ENCODE peak calls at places on chromosome 10, in four cellular contexts. G is H9, K is IMR-90, W is H1. D is an unnamed sample.

GRCh38 chr10:28411136-28411460 is 108.2 kb upstream of the MPP7 start:
- DNase-seq in G (no peak), K (no peak), W (no peak), D (no peak)

GRCh38 chr10:75770634-75771081 is 339.2 kb downstream of the LRMDA start:
- DNase-seq in G (no peak), K (no peak), W (no peak), D (no peak)

GRCh38 chr10:70763567-70763966 is 21.6 kb downstream of the TBATA start:
- DNase-seq in G (no peak), K (no peak), W (no peak), D (no peak)

GRCh38 chr10:118362103-118362502 is 20.0 kb upstream of the FAM204A start:
- DNase-seq in G (no peak), K (no peak), W (no peak), D (no peak)

GRCh38 chr10:90635111-90635798 is 222.6 kb downstream of the HTR7 start:
- DNase-seq in G (peak), K (no peak), W (no peak), D (no peak)

GRCh38 chr10:109412353-109412752 is 511.0 kb downstream of the XPNPEP1 start:
- DNase-seq in G (no peak), K (no peak), W (no peak), D (no peak)

GRCh38 chr10:131948501-131948900 is 33.2 kb downstream of the BNIP3 start:
- DNase-seq in G (no peak), K (no peak), W (no peak), D (no peak)

GRCh38 chr10:119542357-119542989 is at the start of gene RGS10:
- DNase-seq in G (peak), K (peak), W (peak), D (peak)

GRCh38 chr10:30647089-30647488 is 17.5 kb upstream of the LYZL2 start:
- DNase-seq in G (no peak), K (no peak), W (peak), D (no peak)

GRCh38 chr10:65786279-65786678 is 1139.6 kb upstream of the LRRTM3 start:
- DNase-seq in G (no peak), K (no peak), W (no peak), D (no peak)

GRCh38 chr10:78597791-78598555 is 470.8 kb upstream of the ZMIZ1 start:
- DNase-seq in G (peak), K (no peak), W (no peak), D (no peak)

GRCh38 chr10:107576746-107577145 is 412.2 kb upstream of the SORCS1 start:
- DNase-seq in G (no peak), K (no peak), W (no peak), D (peak)

GRCh38 chr10:124534821-124535601 is 73.4 kb downstream of the LHPP start:
- DNase-seq in G (no peak), K (no peak), W (no peak), D (no peak)

GRCh38 chr10:132754071-132754470 is 31.9 kb downstream of the NKX6-2 start:
- DNase-seq in G (no peak), K (no peak), W (no peak), D (no peak)

GRCh38 chr10:7373039-7373438 is 37.8 kb downstream of the SFMBT2 start:
- DNase-seq in G (no peak), K (no peak), W (no peak), D (no peak)

GRCh38 chr10:89393898-89394297 is 1.5 kb downstream of the IFIT1 start:
- DNase-seq in G (no peak), K (no peak), W (no peak), D (no peak)

GRCh38 chr10:121394586-121394985 is 203.7 kb downstream of the FGFR2 start:
- DNase-seq in G (no peak), K (no peak), W (no peak), D (no peak)

GRCh38 chr10:90751107-90751997 is 106.5 kb downstream of the HTR7 start:
- DNase-seq in G (peak), K (peak), W (peak), D (peak)

GRCh38 chr10:30637881-30638467 is 8.4 kb upstream of the LYZL2 start:
- DNase-seq in G (no peak), K (peak), W (no peak), D (peak)

GRCh38 chr10:27242473-27242950 is 1.9 kb upstream of the ACBD5 start:
- DNase-seq in G (no peak), K (no peak), W (no peak), D (no peak)

GRCh38 chr10:28678687-28679457 is 1.6 kb downstream of the BAMBI start:
- DNase-seq in G (no peak), K (peak), W (no peak), D (peak)

GRCh38 chr10:5619366-5620211 is 46.8 kb downstream of the ASB13 start:
- DNase-seq in G (no peak), K (no peak), W (no peak), D (peak)

GRCh38 chr10:101938316-101939272 is 95.0 kb upstream of the KCNIP2 start:
- DNase-seq in G (no peak), K (peak), W (no peak), D (peak)

GRCh38 chr10:60031664-60032063 is 125.3 kb upstream of the CCDC6 start:
- DNase-seq in G (no peak), K (no peak), W (no peak), D (peak)

GRCh38 chr10:125606406-125606805 is 76.6 kb downstream of the TEX36 start:
- DNase-seq in G (no peak), K (no peak), W (no peak), D (no peak)

GRCh38 chr10:5534051-5534821 is 9.5 kb downstream of the CALML3 start:
- DNase-seq in G (no peak), K (no peak), W (no peak), D (no peak)

GRCh38 chr10:27792191-27792590 is 46.6 kb upstream of the MKX start:
- DNase-seq in G (no peak), K (peak), W (no peak), D (no peak)

GRCh38 chr10:101986277-101986971 is 69.5 kb downstream of the ARMH3 start:
- DNase-seq in G (no peak), K (no peak), W (no peak), D (peak)

GRCh38 chr10:100739516-100740368 is 5.6 kb upstream of the PAX2 start:
- DNase-seq in G (peak), K (no peak), W (peak), D (peak)

GRCh38 chr10:25049966-25050365 is 33.6 kb downstream of the THNSL1 start:
- DNase-seq in G (no peak), K (no peak), W (no peak), D (no peak)

GRCh38 chr10:133132711-133133291 is 27.2 kb upstream of the KNDC1 start:
- DNase-seq in G (no peak), K (no peak), W (no peak), D (no peak)

GRCh38 chr10:86955501-86956194 is 1.8 kb downstream of the MMRN2 start:
- DNase-seq in G (peak), K (no peak), W (peak), D (peak)

GRCh38 chr10:31752167-31752566 is 176.5 kb downstream of the ARHGAP12 start:
- DNase-seq in G (no peak), K (no peak), W (no peak), D (no peak)

GRCh38 chr10:46104071-46104585 is 58.1 kb upstream of the MSMB start:
- DNase-seq in G (no peak), K (no peak), W (no peak), D (no peak)

DNA sequence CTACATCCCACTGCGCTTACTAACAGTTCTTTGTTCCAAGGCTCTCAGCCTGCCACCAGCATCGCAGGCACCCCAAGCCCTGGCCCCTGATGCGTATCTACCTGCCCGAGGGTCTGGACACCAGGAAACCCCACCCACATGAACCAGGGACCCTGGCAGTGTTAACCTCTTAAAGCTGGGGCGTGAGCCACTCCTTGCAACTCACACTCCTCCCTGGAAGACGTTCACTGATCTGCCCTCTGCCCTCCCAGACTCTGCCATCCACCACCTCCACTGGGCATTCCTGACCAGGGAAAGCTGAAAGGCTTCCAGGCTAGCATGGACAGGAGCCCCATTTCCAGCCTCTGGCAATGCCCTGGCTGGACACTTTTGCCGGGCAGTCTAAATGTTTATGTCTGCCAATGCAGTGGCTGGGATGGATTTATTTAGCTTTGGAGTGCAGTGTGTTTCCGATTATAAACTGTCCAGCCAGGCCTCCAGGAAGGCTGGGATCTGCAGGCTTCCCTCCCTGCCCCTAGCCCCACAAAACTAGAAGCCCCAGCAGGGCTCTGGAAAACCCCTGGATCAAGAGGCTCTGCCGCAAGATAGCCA is 117.5 kb downstream of the NEURL1 start:
- DNase-seq in G (no peak), K (no peak), W (no peak), D (no peak)
- H3K27ac ChIP-seq in G (no peak), K (no peak), W (no peak), D (no peak)

GRCh38 chr10:129971381-129972144 is 7.5 kb upstream of the EBF3 start:
- DNase-seq in G (peak), K (peak), W (peak), D (peak)
- H4K5ac ChIP-seq in G (no peak), K (no peak), W (no peak), D (no peak)

DNA sequence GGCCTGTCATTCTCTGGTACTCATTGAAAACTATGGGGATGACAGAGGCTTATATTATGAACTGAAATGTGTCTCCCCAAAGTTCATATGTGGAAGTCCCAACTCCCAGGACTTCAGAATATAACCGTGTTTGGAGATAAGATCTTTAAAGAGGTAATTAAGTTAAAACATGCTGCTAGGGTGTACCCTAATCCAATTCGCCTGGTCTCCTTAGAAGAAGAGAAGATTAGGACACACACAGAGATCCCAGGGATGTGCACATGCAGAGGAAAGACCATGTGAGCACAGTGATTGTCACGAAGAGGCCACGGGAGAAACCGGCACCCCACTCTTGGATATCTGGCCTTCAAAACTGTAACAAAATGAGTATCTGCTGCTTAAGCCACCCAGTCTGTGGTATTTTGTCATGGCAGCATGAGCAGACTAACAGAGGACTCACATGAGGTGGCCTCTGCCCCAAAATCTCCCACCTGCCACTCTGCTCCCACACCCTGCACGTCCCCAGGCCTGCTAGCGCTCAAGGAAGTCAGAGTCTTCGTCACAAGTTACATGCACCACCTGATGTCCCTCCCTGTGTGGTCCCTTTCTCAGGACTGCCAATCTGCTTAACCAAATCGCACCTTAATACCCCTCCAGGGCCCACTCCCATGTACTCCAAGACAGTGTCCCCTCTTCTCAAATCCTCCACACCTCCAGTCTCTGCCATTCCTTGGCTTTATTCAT is 26.8 kb downstream of the PLAC9 start:
- DNase-seq in G (no peak), K (no peak), W (no peak), D (no peak)
- H3K27ac ChIP-seq in G (no peak), K (peak), W (no peak), D (no peak)

GRCh38 chr10:13943735-13944398 is 357.1 kb downstream of the PRPF18 start:
- DNase-seq in G (no peak), K (no peak), W (peak), D (peak)
- H4K5ac ChIP-seq in G (no peak), K (no peak), W (no peak), D (no peak)

DNA sequence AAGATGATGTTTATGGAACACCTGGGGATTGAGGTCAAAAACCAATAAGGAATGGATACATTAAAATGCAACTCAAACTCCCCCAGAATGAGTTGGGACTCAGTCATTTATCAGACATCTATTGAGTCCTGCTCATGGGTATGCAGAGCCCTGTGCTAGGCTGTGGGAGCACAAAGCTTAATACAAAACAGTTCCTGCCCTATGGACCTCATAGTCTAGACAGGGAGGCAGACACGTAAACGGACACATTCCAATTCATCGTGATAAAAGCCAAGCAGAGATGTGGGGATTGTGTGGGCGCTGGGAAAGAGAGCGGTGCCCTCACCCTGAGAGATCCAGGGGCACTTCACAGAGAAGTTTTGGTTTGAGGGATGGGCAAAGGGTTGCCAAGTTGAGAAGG is 181.7 kb downstream of the PTEN start:
- DNase-seq in G (no peak), K (peak), W (no peak), D (no peak)
- H3K27ac ChIP-seq in G (no peak), K (no peak), W (no peak), D (no peak)

GRCh38 chr10:69558559-69558958 is 14.7 kb downstream of the NEUROG3 start:
- DNase-seq in G (no peak), K (no peak), W (no peak), D (no peak)
- H4K5ac ChIP-seq in G (no peak), K (no peak), W (no peak), D (no peak)

GRCh38 chr10:110748970-110749369 is 104.8 kb downstream of the RBM20 start:
- DNase-seq in G (no peak), K (no peak), W (no peak), D (no peak)

GRCh38 chr10:110753462-110753861 is 109.3 kb downstream of the RBM20 start:
- DNase-seq in G (no peak), K (no peak), W (no peak), D (no peak)

GRCh38 chr10:110747609-110748464 is 103.7 kb downstream of the RBM20 start:
- DNase-seq in G (no peak), K (no peak), W (no peak), D (no peak)

GRCh38 chr10:110751845-110752244 is 107.7 kb downstream of the RBM20 start:
- DNase-seq in G (no peak), K (no peak), W (no peak), D (no peak)

DNA sequence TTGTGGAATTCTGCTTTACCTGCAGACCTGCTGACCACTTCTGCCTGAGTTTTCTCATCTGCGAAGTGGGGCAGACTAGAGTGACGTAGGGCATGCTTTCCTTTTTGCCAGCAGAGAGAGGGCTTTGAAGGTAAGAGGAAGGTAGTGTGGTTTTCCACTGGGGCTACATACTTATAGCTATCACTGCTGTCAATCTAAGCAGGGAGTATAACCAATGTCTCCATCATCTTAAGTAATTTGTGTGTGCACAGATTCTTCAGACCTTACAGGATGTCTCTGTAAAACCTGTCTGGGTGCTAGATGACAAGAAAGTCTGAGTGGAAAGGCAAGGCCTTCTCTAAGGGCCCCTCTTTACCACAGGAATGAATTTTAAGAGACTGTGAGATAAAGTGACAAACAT is 106.8 kb downstream of the RBM20 start:
- DNase-seq in G (no peak), K (no peak), W (no peak), D (no peak)
- H3K27ac ChIP-seq in G (no peak), K (no peak), W (no peak), D (no peak)

GRCh38 chr10:83605783-83606182 is 533.5 kb upstream of the GHITM start:
- DNase-seq in G (no peak), K (no peak), W (no peak), D (no peak)

GRCh38 chr10:83606275-83606674 is 533.0 kb upstream of the GHITM start:
- DNase-seq in G (peak), K (no peak), W (peak), D (peak)

GRCh38 chr10:83612050-83612449 is 527.3 kb upstream of the GHITM start:
- DNase-seq in G (no peak), K (peak), W (no peak), D (no peak)

GRCh38 chr10:83603708-83604107 is 535.6 kb upstream of the GHITM start:
- DNase-seq in G (no peak), K (no peak), W (no peak), D (peak)

DNA sequence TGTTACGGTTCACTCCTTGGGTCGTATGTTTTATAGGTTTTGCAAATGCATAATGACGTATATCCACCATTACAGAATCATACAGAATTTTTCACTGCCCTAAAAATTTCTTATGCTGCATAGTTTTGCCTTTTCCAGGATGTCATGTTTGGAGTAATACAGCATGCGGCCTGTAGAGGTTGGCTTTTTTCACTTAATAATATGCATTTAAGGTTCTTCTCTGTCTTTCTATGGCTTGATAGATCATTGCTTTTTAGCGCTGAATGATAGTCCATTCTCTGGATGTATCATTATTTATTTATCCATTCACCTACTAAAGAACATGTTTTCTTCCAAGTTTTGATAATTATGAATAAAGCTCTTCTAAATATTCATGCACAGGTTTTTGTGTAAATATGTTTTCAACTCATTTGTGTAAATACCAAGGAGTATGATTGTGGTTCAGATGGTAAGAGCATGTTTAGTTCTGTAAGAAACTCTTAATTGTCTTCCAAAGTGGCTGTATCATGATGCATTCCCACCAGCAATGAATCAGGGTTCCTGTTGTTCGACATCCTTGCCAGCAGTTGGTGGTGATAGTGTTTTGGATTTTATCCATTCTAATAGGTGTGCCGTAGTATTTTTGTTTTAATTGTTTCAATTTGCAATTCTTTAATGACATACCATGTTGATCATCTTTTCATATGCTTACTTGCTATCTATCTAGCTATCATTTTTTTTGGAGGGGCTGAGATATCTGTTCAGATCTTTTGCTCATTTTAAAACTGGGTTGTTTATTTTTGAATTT is 531.2 kb upstream of the GHITM start:
- DNase-seq in G (no peak), K (no peak), W (no peak), D (no peak)
- H4K5ac ChIP-seq in G (no peak), K (no peak), W (no peak), D (no peak)

D was measured in mesendoderm.